ENCODE peak calls at places on chromosomes 1 and 21, in eight cellular contexts. I, Z, F, K, J, O, P and U are unnamed samples.

GRCh38 chr1:201655910-201656669 is 117.2 kb downstream of the NAV1 start:
- DNase-seq in I (no peak), Z (no peak), F (no peak), K (no peak), J (no peak), O (no peak), P (no peak), U (peak)

GRCh38 chr1:66147226-66147625 is 354.5 kb downstream of the PDE4B start:
- DNase-seq in I (no peak), Z (no peak), F (no peak), K (no peak), J (no peak), O (no peak), P (no peak), U (no peak)

GRCh38 chr1:198686069-198686728 is 47.4 kb downstream of the PTPRC start:
- DNase-seq in I (no peak), Z (no peak), F (no peak), K (no peak), J (no peak), O (no peak), P (no peak), U (no peak)

GRCh38 chr1:35524106-35524505 is 33.1 kb downstream of the KIAA0319L start:
- DNase-seq in I (no peak), Z (no peak), F (no peak), K (no peak), J (no peak), O (no peak), P (no peak), U (no peak)

GRCh38 chr1:209395169-209395568 is 188.3 kb upstream of the CAMK1G start:
- DNase-seq in I (no peak), Z (no peak), F (no peak), K (no peak), J (no peak), O (no peak), P (no peak), U (no peak)

GRCh38 chr1:169110691-169111447 is 4.4 kb downstream of the ATP1B1 start:
- DNase-seq in I (no peak), Z (no peak), F (no peak), K (no peak), J (no peak), O (no peak), P (no peak), U (no peak)

GRCh38 chr1:164137273-164137947 is 421.6 kb upstream of the PBX1 start:
- DNase-seq in I (no peak), Z (no peak), F (no peak), K (no peak), J (no peak), O (no peak), P (no peak), U (no peak)

GRCh38 chr1:222104661-222105392 is 362.9 kb upstream of the DUSP10 start:
- DNase-seq in I (peak), Z (no peak), F (no peak), K (no peak), J (no peak), O (no peak), P (no peak), U (no peak)

GRCh38 chr21:20997308-20997632 is 939 bp upstream of the NCAM2 start:
- DNase-seq in I (peak), Z (no peak), F (no peak), K (no peak), J (no peak), O (no peak), P (no peak), U (peak)

GRCh38 chr1:116737855-116738318 is 16.3 kb upstream of the CD2 start:
- DNase-seq in I (no peak), Z (peak), F (no peak), K (no peak), J (no peak), O (peak), P (no peak), U (no peak)

GRCh38 chr1:55716151-55716550 is 501.0 kb upstream of the USP24 start:
- DNase-seq in I (no peak), Z (no peak), F (no peak), K (no peak), J (no peak), O (no peak), P (no peak), U (no peak)

GRCh38 chr1:100780826-100781225 is 61.3 kb downstream of the VCAM1 start:
- DNase-seq in I (no peak), Z (no peak), F (no peak), K (no peak), J (no peak), O (no peak), P (no peak), U (no peak)

GRCh38 chr1:208187499-208188041 is 56.6 kb downstream of the PLXNA2 start:
- DNase-seq in I (no peak), Z (no peak), F (no peak), K (no peak), J (no peak), O (peak), P (no peak), U (no peak)

GRCh38 chr1:15341634-15342375 is 67.9 kb upstream of the EFHD2 start:
- DNase-seq in I (no peak), Z (no peak), F (no peak), K (no peak), J (no peak), O (peak), P (peak), U (no peak)

GRCh38 chr1:204507317-204508105 is 8.7 kb upstream of the MDM4 start:
- DNase-seq in I (peak), Z (peak), F (no peak), K (no peak), J (peak), O (peak), P (no peak), U (no peak)

GRCh38 chr1:202063093-202063492 is 52.7 kb downstream of the ELF3 start:
- DNase-seq in I (no peak), Z (no peak), F (no peak), K (no peak), J (no peak), O (no peak), P (no peak), U (no peak)

GRCh38 chr1:23196627-23197328 is 20.5 kb downstream of the HTR1D start:
- DNase-seq in I (no peak), Z (no peak), F (no peak), K (no peak), J (peak), O (no peak), P (no peak), U (no peak)

GRCh38 chr1:12452262-12452661 is 165.7 kb downstream of the DHRS3 start:
- DNase-seq in I (no peak), Z (no peak), F (no peak), K (no peak), J (no peak), O (no peak), P (no peak), U (no peak)

GRCh38 chr1:9628541-9629444 is 22.7 kb upstream of the PIK3CD start:
- DNase-seq in I (no peak), Z (peak), F (no peak), K (peak), J (no peak), O (peak), P (peak), U (no peak)

GRCh38 chr1:150072959-150073358 is 5.4 kb downstream of the VPS45 start:
- DNase-seq in I (no peak), Z (no peak), F (no peak), K (no peak), J (no peak), O (no peak), P (no peak), U (no peak)

GRCh38 chr1:6002714-6003501 is 10.7 kb upstream of the NPHP4 start:
- DNase-seq in I (peak), Z (no peak), F (peak), K (no peak), J (no peak), O (no peak), P (no peak), U (peak)

GRCh38 chr1:198179556-198179981 is 22.8 kb downstream of the NEK7 start:
- DNase-seq in I (no peak), Z (peak), F (no peak), K (no peak), J (no peak), O (no peak), P (no peak), U (no peak)

GRCh38 chr1:26608895-26609294 is 79.3 kb downstream of the RPS6KA1 start:
- DNase-seq in I (no peak), Z (no peak), F (no peak), K (no peak), J (no peak), O (no peak), P (no peak), U (no peak)

GRCh38 chr1:72620453-72620852 is 338.1 kb upstream of the NEGR1 start:
- DNase-seq in I (no peak), Z (no peak), F (no peak), K (no peak), J (no peak), O (no peak), P (no peak), U (no peak)

GRCh38 chr21:36791695-36792451 is 93.0 kb downstream of the SIM2 start:
- DNase-seq in I (no peak), Z (no peak), F (no peak), K (no peak), J (no peak), O (no peak), P (no peak), U (peak)

GRCh38 chr1:48033495-48034050 is 36.4 kb upstream of the TRABD2B start:
- DNase-seq in I (no peak), Z (no peak), F (no peak), K (no peak), J (no peak), O (no peak), P (no peak), U (no peak)

GRCh38 chr1:172399369-172400072 is 21.0 kb upstream of the C1orf105 start:
- DNase-seq in I (no peak), Z (peak), F (peak), K (no peak), J (peak), O (peak), P (peak), U (no peak)

GRCh38 chr1:23224721-23225648 is 7.7 kb upstream of the HTR1D start:
- DNase-seq in I (no peak), Z (no peak), F (peak), K (no peak), J (no peak), O (no peak), P (no peak), U (peak)

GRCh38 chr1:205028954-205029353 is 14.1 kb upstream of the CNTN2 start:
- DNase-seq in I (no peak), Z (no peak), F (no peak), K (no peak), J (no peak), O (no peak), P (no peak), U (no peak)

GRCh38 chr1:27609210-27609555 is 5.2 kb upstream of the AHDC1 start:
- DNase-seq in I (no peak), Z (no peak), F (no peak), K (no peak), J (no peak), O (no peak), P (no peak), U (peak)

GRCh38 chr1:9197186-9198099 is 37.1 kb upstream of the H6PD start:
- DNase-seq in I (no peak), Z (no peak), F (peak), K (no peak), J (no peak), O (no peak), P (no peak), U (no peak)

GRCh38 chr1:19337289-19337688 is 25.2 kb downstream of the SLC66A1 start:
- DNase-seq in I (no peak), Z (no peak), F (no peak), K (no peak), J (no peak), O (no peak), P (no peak), U (no peak)

GRCh38 chr21:26513212-26513611 is 59.9 kb downstream of the CYYR1 start:
- DNase-seq in I (no peak), Z (no peak), F (no peak), K (no peak), J (peak), O (no peak), P (no peak), U (no peak)